ENCODE peak calls at places on chromosomes 16 and 17, in eight cellular contexts. H is anterior cingulate cortex; R is nephron progenitor cell; E is H54; N is stimulated activated naive CD8-positive, alpha-beta T cell treated with anti-CD3 and anti-CD28 coated beads, Interleukin-15, Interleukin-2, amounts not matched to agents 100 U/mL and 50 U/mL, for 24 hours; B is A549; G is GM10248; Z is B cell. O is an unnamed sample.

GRCh38 chr16:367333-367903 is 2.9 kb downstream of the MRPL28 start:
- DNase-seq in E (no peak), H (no peak), G (no peak), Z (no peak), R (no peak), N (no peak), B (no peak), O (no peak)

GRCh38 chr16:80766798-80767197 is 37.6 kb downstream of the CDYL2 start:
- DNase-seq in E (no peak), Z (no peak), G (no peak), N (no peak), H (no peak), B (no peak), R (no peak), O (no peak)

GRCh38 chr17:66557886-66558285 is 255.5 kb downstream of the PRKCA start:
- DNase-seq in G (no peak), Z (no peak), B (no peak), E (no peak), H (no peak), R (no peak), N (no peak), O (no peak)

GRCh38 chr16:11085025-11085485 is 140.7 kb downstream of the CLEC16A start:
- DNase-seq in Z (no peak), R (peak; percentile 42), B (no peak), N (no peak), H (no peak), E (no peak), G (no peak), O (no peak)

GRCh38 chr16:70395345-70395901 is 43.5 kb downstream of the ST3GAL2 start:
- DNase-seq in R (peak; percentile 77), G (peak; percentile 84), E (peak; percentile 56), B (peak; percentile 75), H (no peak), N (peak; percentile 83), Z (peak; percentile 68), O (no peak)

GRCh38 chr17:47948706-47949196 is 7.4 kb downstream of the PNPO start:
- DNase-seq in B (peak; percentile 85), G (no peak), H (no peak), R (no peak), N (no peak), Z (no peak), E (peak; percentile 45), O (no peak)

GRCh38 chr17:54968954-54969400 is 412 bp downstream of the STXBP4 start:
- DNase-seq in G (no peak), E (no peak), Z (no peak), R (no peak), H (peak; percentile 60), B (no peak), N (no peak), O (no peak)

GRCh38 chr17:19454074-19454473 is 43.0 kb downstream of the RNF112 start:
- DNase-seq in G (no peak), R (no peak), Z (no peak), E (no peak), N (no peak), B (no peak), H (no peak), O (no peak)

GRCh38 chr17:8941980-8942617 is 23.4 kb downstream of the PIK3R5 start:
- DNase-seq in E (no peak), R (no peak), G (no peak), H (no peak), B (no peak), N (peak; percentile 63), Z (no peak), O (no peak)

GRCh38 chr17:83196973-83197880 is 117.8 kb downstream of the METRNL start:
- DNase-seq in G (no peak), B (no peak), H (no peak), N (no peak), E (no peak), Z (no peak), R (no peak), O (no peak)

GRCh38 chr16:26454102-26454501 is 612.6 kb upstream of the C16orf82 start:
- DNase-seq in G (no peak), N (no peak), H (no peak), Z (no peak), B (no peak), E (no peak), R (no peak), O (no peak)

GRCh38 chr17:58318065-58318481 is 10.5 kb downstream of the TSPOAP1 start:
- DNase-seq in H (no peak), R (no peak), G (no peak), Z (peak; percentile 20), B (no peak), E (no peak), N (no peak), O (no peak)

GRCh38 chr17:58046230-58047094 is 36.8 kb upstream of the DYNLL2 start:
- DNase-seq in Z (no peak), B (no peak), N (no peak), R (no peak), E (no peak), G (no peak), H (peak; percentile 26), O (no peak)

GRCh38 chr17:67487506-67487905 is 110.4 kb downstream of the PITPNC1 start:
- DNase-seq in G (no peak), Z (no peak), R (no peak), N (no peak), H (no peak), B (no peak), E (no peak), O (no peak)

GRCh38 chr17:69117855-69118758 is 23.6 kb downstream of the ABCA6 start:
- DNase-seq in R (no peak), B (no peak), Z (no peak), E (no peak), G (peak; percentile 6), N (no peak), H (no peak), O (no peak)

GRCh38 chr17:13476722-13477121 is 125.0 kb downstream of the HS3ST3A1 start:
- DNase-seq in B (no peak), H (no peak), G (no peak), N (no peak), Z (no peak), E (no peak), R (no peak), O (no peak)

GRCh38 chr17:1078831-1079561 is 82.1 kb downstream of the TIMM22 start:
- DNase-seq in G (no peak), N (no peak), E (no peak), R (peak; percentile 54), B (no peak), H (peak; percentile 38), Z (no peak), O (no peak)

GRCh38 chr17:2453325-2453724 is 52.5 kb upstream of the MNT start:
- DNase-seq in H (no peak), B (no peak), E (no peak), Z (no peak), R (no peak), G (peak; percentile 38), N (no peak), O (no peak)

GRCh38 chr17:67779098-67779672 is 46.1 kb upstream of the BPTF start:
- DNase-seq in B (peak; percentile 86), H (no peak), G (peak; percentile 51), Z (no peak), N (peak; percentile 48), R (peak; percentile 45), E (peak; percentile 53), O (no peak)

GRCh38 chr17:62093188-62094155 is 28.4 kb upstream of the MED13 start:
- DNase-seq in B (peak; percentile 88), G (peak; percentile 75), R (no peak), E (peak; percentile 86), Z (no peak), H (no peak), N (peak; percentile 8), O (peak; percentile 79)

GRCh38 chr17:35537569-35538209 is at the start of gene SLFN12L:
- DNase-seq in G (peak; percentile 40), Z (no peak), H (no peak), N (peak; percentile 36), E (no peak), B (no peak), R (no peak), O (no peak)

GRCh38 chr17:9465216-9465921 is 110.3 kb downstream of the STX8 start:
- DNase-seq in R (no peak), B (no peak), G (no peak), Z (no peak), N (no peak), H (no peak), E (no peak), O (no peak)

GRCh38 chr17:30290696-30291570 is 811 bp downstream of the BLMH start:
- DNase-seq in B (peak; percentile 60), G (peak; percentile 59), E (no peak), N (peak; percentile 61), R (peak; percentile 69), Z (no peak), H (no peak), O (no peak)

GRCh38 chr17:51402881-51403280 is 142.5 kb downstream of the UTP18 start:
- DNase-seq in G (no peak), E (no peak), H (no peak), Z (no peak), B (no peak), R (no peak), N (no peak), O (no peak)

GRCh38 chr17:57589151-57590034 is 155.7 kb downstream of the CCDC182 start:
- DNase-seq in Z (no peak), G (no peak), R (no peak), H (no peak), E (no peak), B (no peak), N (no peak), O (no peak)

GRCh38 chr16:29804455-29805231 is 1.7 kb upstream of the MAZ start:
- DNase-seq in B (no peak), R (no peak), N (no peak), E (peak; percentile 76), H (no peak), Z (no peak), G (no peak), O (no peak)

GRCh38 chr16:58459344-58460218 is 40.4 kb upstream of the NDRG4 start:
- DNase-seq in R (no peak), E (peak; percentile 95), N (peak; percentile 64), B (peak; percentile 75), Z (no peak), G (no peak), H (no peak), O (peak; percentile 85)

GRCh38 chr16:3541527-3542152 is 35.6 kb downstream of the NLRC3 start:
- DNase-seq in H (no peak), E (no peak), N (no peak), Z (no peak), B (no peak), G (no peak), R (no peak), O (no peak)

GRCh38 chr17:61284174-61284573 is 115.5 kb upstream of the TBX2 start:
- DNase-seq in G (no peak), R (peak; percentile 5), Z (no peak), B (no peak), E (no peak), H (no peak), N (no peak), O (no peak)

GRCh38 chr17:73546121-73546520 is 98.1 kb downstream of the SDK2 start:
- DNase-seq in G (no peak), E (no peak), B (no peak), R (no peak), H (no peak), Z (no peak), N (no peak), O (no peak)

GRCh38 chr17:42409467-42410351 is 13.3 kb downstream of the CAVIN1 start:
- DNase-seq in R (no peak), Z (no peak), E (peak; percentile 93), B (peak; percentile 89), G (no peak), N (no peak), H (no peak), O (no peak)

GRCh38 chr16:1291576-1291974 is 17.9 kb upstream of the UBE2I start:
- DNase-seq in B (no peak), Z (no peak), R (peak; percentile 62), E (no peak), G (no peak), H (no peak), N (no peak), O (no peak)

GRCh38 chr16:80669673-80670072 is 128.9 kb downstream of the DYNLRB2 start:
- DNase-seq in H (no peak), E (no peak), G (no peak), Z (peak; percentile 9), R (no peak), N (no peak), B (no peak), O (no peak)

GRCh38 chr16:2912330-2913199 is 834 bp downstream of the FLYWCH1 start:
- DNase-seq in G (no peak), E (no peak), H (no peak), B (no peak), Z (peak; percentile 35), N (peak; percentile 52), R (peak; percentile 51), O (no peak)